ENCODE peak calls at places on chromosomes 1 and 21, in six cellular contexts. Q is fibroblast of lung, V is cardiac fibroblast, A is H1, T is body of pancreas, W is keratinocyte. U is an unnamed sample.

GRCh38 chr21:34157456-34158025 is 84.2 kb downstream of the MRPS6 start:
- DNase-seq in W (no peak), A (no peak), V (no peak), Q (no peak), T (no peak), U (no peak)

GRCh38 chr1:19036701-19037605 is 80.5 kb upstream of the IFFO2 start:
- DNase-seq in T (no peak), A (no peak), W (no peak), Q (no peak), V (no peak), U (no peak)

GRCh38 chr1:243917177-243917862 is 67.3 kb upstream of the AKT3 start:
- DNase-seq in Q (peak), W (no peak), V (peak), A (peak), T (peak), U (peak)

GRCh38 chr21:42435401-42435800 is 31.7 kb downstream of the UBASH3A start:
- DNase-seq in T (no peak), Q (no peak), W (no peak), V (no peak), A (no peak), U (no peak)

GRCh38 chr1:14649976-14650375 is 51.5 kb downstream of the KAZN start:
- DNase-seq in Q (no peak), T (no peak), A (no peak), W (no peak), V (no peak), U (no peak)

GRCh38 chr1:19351858-19352257 is 39.7 kb downstream of the SLC66A1 start:
- DNase-seq in T (no peak), A (no peak), Q (no peak), V (no peak), W (no peak), U (no peak)

GRCh38 chr1:31575373-31576140 is 758 bp upstream of the TINAGL1 start:
- DNase-seq in W (peak), Q (no peak), A (peak), T (peak), V (no peak), U (no peak)

GRCh38 chr1:31617917-31618746 is 643 bp downstream of the HCRTR1 start:
- DNase-seq in V (peak), W (no peak), A (peak), T (peak), Q (peak), U (no peak)

GRCh38 chr1:243844186-243844585 is 5.9 kb downstream of the AKT3 start:
- DNase-seq in T (no peak), W (no peak), V (peak), Q (no peak), A (no peak), U (no peak)

GRCh38 chr1:206505702-206506375 is 1.5 kb upstream of the RASSF5 start:
- DNase-seq in V (peak), W (no peak), A (no peak), Q (peak), T (no peak), U (no peak)

GRCh38 chr1:33372677-33373076 is 51.8 kb upstream of the A3GALT2 start:
- DNase-seq in V (no peak), W (no peak), Q (no peak), T (no peak), A (no peak), U (no peak)
- TF ChIP-seq CTCF in V (no peak), W (no peak), Q (no peak), T (no peak), A (no peak), U (no peak)

DNA sequence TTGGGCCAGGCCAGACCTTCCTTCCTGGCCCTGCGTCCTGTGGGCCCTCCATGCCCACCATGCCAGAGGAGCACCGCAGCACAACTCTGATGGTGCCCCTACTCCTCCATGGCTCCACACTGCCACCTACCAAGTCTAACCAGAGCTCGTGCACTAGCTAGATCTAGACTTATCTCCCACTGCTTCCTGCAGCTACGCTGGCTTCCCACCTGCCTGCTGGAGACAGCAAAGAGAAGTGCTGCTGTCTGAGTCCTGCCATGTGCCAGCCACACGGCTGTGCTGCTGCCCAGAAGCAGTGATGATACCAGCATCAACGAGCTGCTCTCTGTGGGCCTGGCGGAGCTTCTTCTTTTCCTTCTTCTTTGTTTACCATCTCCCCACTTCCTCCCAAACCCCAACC is 4.5 kb downstream of the GUCA2B start:
- DNase-seq in W (no peak), Q (no peak), T (no peak), A (no peak), V (no peak), U (no peak)
- TF ChIP-seq CTCF in W (no peak), Q (no peak), T (no peak), A (peak), V (no peak), U (no peak)

GRCh38 chr21:39484711-39485264 is 33.0 kb downstream of the SH3BGR start:
- DNase-seq in T (no peak), Q (no peak), V (peak), A (no peak), W (no peak), U (peak)

GRCh38 chr21:39483917-39484316 is 32.1 kb downstream of the SH3BGR start:
- DNase-seq in T (no peak), W (no peak), V (peak), Q (peak), A (no peak), U (no peak)

GRCh38 chr21:39479164-39479563 is 27.4 kb downstream of the SH3BGR start:
- DNase-seq in W (no peak), T (no peak), A (no peak), V (no peak), Q (no peak), U (no peak)

DNA sequence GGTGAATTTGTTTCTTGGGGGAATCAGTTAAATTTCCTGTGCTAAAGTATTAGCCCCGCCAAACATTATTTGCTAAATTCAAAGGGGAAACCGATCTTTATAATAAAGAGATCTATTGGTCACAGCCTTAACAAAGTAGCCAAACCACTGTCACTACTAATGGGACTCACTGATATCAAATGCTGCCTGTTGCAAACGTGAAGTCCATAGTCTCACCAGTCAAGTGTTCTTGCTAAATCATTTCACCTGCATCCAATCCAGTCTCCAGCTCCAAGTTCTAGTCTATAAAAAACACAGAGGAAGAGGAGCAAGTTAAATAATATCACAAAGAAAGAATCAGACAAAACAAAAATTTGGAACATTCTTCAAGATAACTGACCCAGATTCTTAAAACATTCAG is 30.1 kb downstream of the SH3BGR start:
- DNase-seq in V (no peak), Q (no peak), T (no peak), W (no peak), A (no peak), U (no peak)
- TF ChIP-seq CTCF in V (no peak), Q (no peak), T (no peak), W (no peak), A (no peak), U (no peak)

GRCh38 chr1:108149796-108150467 is 50.2 kb downstream of the SLC25A24 start:
- DNase-seq in V (peak), T (no peak), Q (no peak), W (no peak), A (no peak), U (no peak)
- TF ChIP-seq CTCF in V (no peak), T (no peak), Q (no peak), W (no peak), A (no peak), U (no peak)

DNA sequence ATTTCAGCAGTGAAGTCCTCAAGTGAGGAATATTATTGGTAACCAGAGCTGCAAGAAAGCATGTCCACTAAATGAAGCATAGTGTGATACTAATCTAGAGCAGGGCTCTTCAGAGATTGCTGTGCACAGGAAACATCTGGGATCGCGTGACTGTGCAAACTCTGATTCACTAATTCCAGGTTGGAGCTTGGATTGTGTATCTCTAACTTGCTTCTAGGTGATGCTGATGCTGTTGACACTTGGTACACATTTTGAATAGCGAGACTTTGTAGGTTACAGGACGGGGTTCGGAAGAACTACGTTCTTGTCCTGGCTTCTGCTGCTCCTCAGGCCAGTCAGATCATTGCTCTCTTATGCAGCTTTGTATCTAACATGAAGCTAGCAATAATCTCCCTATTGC is 66.5 kb downstream of the PRRX1 start:
- DNase-seq in W (no peak), A (no peak), V (no peak), T (no peak), Q (no peak), U (no peak)
- TF ChIP-seq CTCF in W (no peak), A (no peak), V (no peak), T (no peak), Q (no peak), U (no peak)

DNA sequence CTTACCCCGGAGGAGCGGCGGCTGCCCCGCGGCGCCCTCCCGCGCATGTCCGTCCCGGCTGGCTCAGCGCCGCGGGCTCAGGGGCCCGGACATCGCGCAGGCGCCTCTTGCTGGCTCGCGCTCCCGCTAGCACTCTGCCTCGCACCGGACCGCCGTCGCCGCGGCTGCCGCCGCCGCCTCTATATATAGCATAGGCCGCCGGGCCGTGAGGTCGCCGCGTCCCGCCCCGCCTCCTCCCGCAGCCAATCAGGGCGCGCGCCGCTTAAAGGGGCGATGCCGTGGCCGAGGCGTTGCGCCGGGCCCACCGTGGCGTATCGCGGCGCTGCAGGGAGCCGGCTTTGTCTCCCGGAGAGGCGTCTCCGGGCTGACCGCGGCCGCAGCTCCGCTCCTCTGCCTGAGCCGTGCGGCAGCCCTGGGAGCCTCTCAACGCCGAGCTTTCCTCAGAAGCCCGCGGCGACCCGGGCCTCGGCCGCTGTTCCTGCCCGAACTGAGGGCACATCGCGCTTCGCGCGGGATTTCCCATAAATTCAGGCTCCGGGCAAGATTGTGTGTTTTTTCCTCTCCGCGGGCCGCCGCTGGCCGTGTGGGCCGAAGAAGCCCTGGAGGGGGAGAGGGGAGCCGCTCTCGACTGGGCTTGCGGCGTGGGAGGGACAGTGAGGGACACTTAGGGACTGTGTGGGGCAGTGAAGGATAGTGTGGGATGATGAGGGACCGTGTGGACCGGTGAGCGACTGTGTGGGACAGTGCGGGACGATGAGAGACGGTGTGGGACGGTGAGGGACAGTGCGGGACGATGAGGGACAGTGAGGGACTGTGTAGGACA is at the start of gene ERRFI1:
- DNase-seq in V (peak), W (no peak), A (peak), Q (peak), T (peak), U (peak)
- TF ChIP-seq CTCF in V (no peak), W (no peak), A (no peak), Q (no peak), T (no peak), U (no peak)

DNA sequence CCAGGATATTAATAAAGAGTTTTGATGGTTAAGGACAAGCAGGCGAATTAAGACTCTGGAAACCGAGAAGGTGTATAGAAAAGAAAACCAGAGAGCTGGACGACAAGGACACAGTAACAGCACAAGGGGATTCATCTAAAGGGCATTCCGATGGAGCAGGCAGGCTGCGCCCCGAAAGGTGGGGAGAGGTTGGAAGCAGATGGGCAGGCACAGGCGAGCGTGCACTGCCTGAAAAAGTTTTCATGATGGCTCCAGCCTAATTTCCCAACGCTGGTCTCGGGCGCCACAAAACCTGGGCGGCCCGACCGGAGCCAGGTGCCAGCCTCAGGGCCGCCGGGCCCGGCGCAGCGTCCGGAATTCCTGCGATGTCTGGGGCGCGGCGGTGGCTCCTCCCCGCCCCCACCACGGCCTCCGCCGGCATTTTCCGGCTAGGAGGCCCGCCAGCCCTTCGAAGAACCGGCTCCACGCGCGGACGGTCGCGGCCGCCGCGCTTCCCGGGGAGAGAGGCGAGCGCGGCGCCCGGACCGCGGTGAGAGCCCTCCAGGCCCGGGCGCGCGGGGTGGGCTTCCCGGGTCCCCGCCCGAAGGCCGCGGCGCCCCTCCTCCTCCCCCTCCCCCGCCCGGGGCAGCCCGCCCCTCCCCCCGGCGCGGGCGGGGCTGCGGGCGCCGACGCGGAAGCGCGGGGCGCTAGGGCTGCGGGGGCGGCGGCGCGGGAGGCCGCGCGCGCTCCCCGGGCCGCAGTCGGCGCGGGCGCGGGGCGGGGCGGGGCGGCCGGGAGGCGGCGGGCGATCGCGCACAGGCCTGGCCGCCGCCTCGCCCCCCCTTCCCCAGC is 701 bp upstream of the DYRK1A start:
- DNase-seq in T (peak), W (no peak), Q (peak), V (peak), A (peak), U (no peak)
- TF ChIP-seq CTCF in T (peak), W (no peak), Q (no peak), V (no peak), A (no peak), U (no peak)

DNA sequence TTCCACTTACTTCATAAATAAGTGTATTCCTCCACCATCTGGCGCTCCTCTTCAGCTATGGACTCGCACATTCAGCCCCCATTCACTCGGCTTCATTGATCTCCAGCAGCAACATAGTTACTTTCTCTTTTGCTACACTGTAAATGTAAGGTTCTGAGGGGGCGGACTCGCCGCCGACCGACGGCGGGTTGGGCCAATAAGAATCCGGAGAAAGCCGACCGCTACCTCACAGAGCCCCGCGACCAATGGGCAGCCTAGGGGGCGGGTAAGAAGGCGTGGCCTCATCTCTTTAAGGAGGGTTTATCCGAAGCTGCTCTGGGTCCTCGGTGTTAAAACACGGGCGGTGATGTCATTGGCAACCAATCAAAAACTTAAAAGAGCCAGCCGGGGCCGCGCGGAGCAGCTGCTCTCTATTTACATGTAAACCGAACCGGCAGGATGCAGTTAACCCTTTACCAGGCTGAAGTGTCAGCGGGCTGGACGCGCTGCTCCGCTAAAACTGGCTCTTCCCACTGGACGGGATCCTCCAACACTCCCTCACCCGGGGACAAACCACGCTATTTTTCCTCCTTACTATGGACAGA is at the start of gene DUSP10:
- DNase-seq in V (peak), A (peak), T (peak), W (peak), Q (peak), U (peak)
- TF ChIP-seq CTCF in V (no peak), A (no peak), T (no peak), W (no peak), Q (no peak), U (no peak)

GRCh38 chr1:174112489-174113162 is 46.7 kb upstream of the RABGAP1L start:
- DNase-seq in W (no peak), T (no peak), A (no peak), V (no peak), Q (no peak), U (no peak)
- TF ChIP-seq CTCF in W (no peak), T (no peak), A (no peak), V (no peak), Q (no peak), U (no peak)